ENCODE peak calls at places on chromosomes 11 and 22, in nine cellular contexts. One of them, this sample, is unnamed.

GRCh38 chr11:3667149-3668035 is 3.8 kb downstream of the CHRNA10 start:
- DNase-seq in H54: no peak
- DNase-seq in tibial nerve: no peak
- DNase-seq in AG04450: no peak
- DNase-seq in NCI-H1694 treated with DMSO at 0.1 percent for 48 hours: no peak
- DNase-seq in neural progenitor cell: no peak
- DNase-seq in stimulated activated CD8-positive, alpha-beta memory T cell treated with anti-CD3 and anti-CD28 coated beads, Interleukin-7, amount 100 ng/mL, for 1 hour: no peak
- DNase-seq in stimulated activated CD4-positive, alpha-beta T cell treated with anti-CD3 and anti-CD28 coated beads, Interleukin-1b, Interleukin-23, amount 100 ng/mL, for 24 hours: no peak
- DNase-seq in T1000: no peak
- DNase-seq in this sample: no peak

GRCh38 chr11:75815345-75815983 is 454 bp downstream of the UVRAG start:
- DNase-seq in H54: peak; percentile 56
- DNase-seq in tibial nerve: no peak
- DNase-seq in AG04450: no peak
- DNase-seq in NCI-H1694 treated with DMSO at 0.1 percent for 48 hours: no peak
- DNase-seq in neural progenitor cell: no peak
- DNase-seq in stimulated activated CD8-positive, alpha-beta memory T cell treated with anti-CD3 and anti-CD28 coated beads, Interleukin-7, amount 100 ng/mL, for 1 hour: peak; percentile 9
- DNase-seq in stimulated activated CD4-positive, alpha-beta T cell treated with anti-CD3 and anti-CD28 coated beads, Interleukin-1b, Interleukin-23, amount 100 ng/mL, for 24 hours: peak; percentile 25
- DNase-seq in T1000: peak; percentile 52
- DNase-seq in this sample: no peak

GRCh38 chr11:16587670-16588069 is 150.8 kb upstream of the C11orf58 start:
- DNase-seq in H54: no peak
- DNase-seq in tibial nerve: no peak
- DNase-seq in AG04450: no peak
- DNase-seq in NCI-H1694 treated with DMSO at 0.1 percent for 48 hours: no peak
- DNase-seq in neural progenitor cell: no peak
- DNase-seq in stimulated activated CD8-positive, alpha-beta memory T cell treated with anti-CD3 and anti-CD28 coated beads, Interleukin-7, amount 100 ng/mL, for 1 hour: no peak
- DNase-seq in stimulated activated CD4-positive, alpha-beta T cell treated with anti-CD3 and anti-CD28 coated beads, Interleukin-1b, Interleukin-23, amount 100 ng/mL, for 24 hours: no peak
- DNase-seq in T1000: no peak
- DNase-seq in this sample: no peak

GRCh38 chr11:95067042-95067827 is 516 bp downstream of the SRSF8 start:
- DNase-seq in H54: no peak
- DNase-seq in tibial nerve: peak; percentile 67
- DNase-seq in AG04450: no peak
- DNase-seq in NCI-H1694 treated with DMSO at 0.1 percent for 48 hours: peak; percentile 32
- DNase-seq in neural progenitor cell: peak; percentile 85
- DNase-seq in stimulated activated CD8-positive, alpha-beta memory T cell treated with anti-CD3 and anti-CD28 coated beads, Interleukin-7, amount 100 ng/mL, for 1 hour: peak; percentile 48
- DNase-seq in stimulated activated CD4-positive, alpha-beta T cell treated with anti-CD3 and anti-CD28 coated beads, Interleukin-1b, Interleukin-23, amount 100 ng/mL, for 24 hours: peak; percentile 69
- DNase-seq in T1000: peak; percentile 33
- DNase-seq in this sample: peak; percentile 42

GRCh38 chr11:69242583-69242940 is 51.4 kb upstream of the MYEOV start:
- DNase-seq in H54: no peak
- DNase-seq in tibial nerve: no peak
- DNase-seq in AG04450: no peak
- DNase-seq in NCI-H1694 treated with DMSO at 0.1 percent for 48 hours: no peak
- DNase-seq in neural progenitor cell: no peak
- DNase-seq in stimulated activated CD8-positive, alpha-beta memory T cell treated with anti-CD3 and anti-CD28 coated beads, Interleukin-7, amount 100 ng/mL, for 1 hour: no peak
- DNase-seq in stimulated activated CD4-positive, alpha-beta T cell treated with anti-CD3 and anti-CD28 coated beads, Interleukin-1b, Interleukin-23, amount 100 ng/mL, for 24 hours: no peak
- DNase-seq in T1000: no peak
- DNase-seq in this sample: no peak

GRCh38 chr11:107251298-107251697 is 206.3 kb downstream of the CWF19L2 start:
- DNase-seq in H54: no peak
- DNase-seq in tibial nerve: no peak
- DNase-seq in AG04450: no peak
- DNase-seq in NCI-H1694 treated with DMSO at 0.1 percent for 48 hours: no peak
- DNase-seq in neural progenitor cell: no peak
- DNase-seq in stimulated activated CD8-positive, alpha-beta memory T cell treated with anti-CD3 and anti-CD28 coated beads, Interleukin-7, amount 100 ng/mL, for 1 hour: no peak
- DNase-seq in stimulated activated CD4-positive, alpha-beta T cell treated with anti-CD3 and anti-CD28 coated beads, Interleukin-1b, Interleukin-23, amount 100 ng/mL, for 24 hours: no peak
- DNase-seq in T1000: no peak
- DNase-seq in this sample: no peak

GRCh38 chr22:46860562-46860961 is 98.1 kb downstream of the TBC1D22A start:
- DNase-seq in H54: no peak
- DNase-seq in tibial nerve: no peak
- DNase-seq in AG04450: no peak
- DNase-seq in NCI-H1694 treated with DMSO at 0.1 percent for 48 hours: no peak
- DNase-seq in neural progenitor cell: no peak
- DNase-seq in stimulated activated CD8-positive, alpha-beta memory T cell treated with anti-CD3 and anti-CD28 coated beads, Interleukin-7, amount 100 ng/mL, for 1 hour: no peak
- DNase-seq in stimulated activated CD4-positive, alpha-beta T cell treated with anti-CD3 and anti-CD28 coated beads, Interleukin-1b, Interleukin-23, amount 100 ng/mL, for 24 hours: no peak
- DNase-seq in T1000: no peak
- DNase-seq in this sample: no peak

GRCh38 chr22:26287382-26288228 is 118.3 kb downstream of the SEZ6L start:
- DNase-seq in H54: no peak
- DNase-seq in tibial nerve: no peak
- DNase-seq in AG04450: no peak
- DNase-seq in NCI-H1694 treated with DMSO at 0.1 percent for 48 hours: no peak
- DNase-seq in neural progenitor cell: no peak
- DNase-seq in stimulated activated CD8-positive, alpha-beta memory T cell treated with anti-CD3 and anti-CD28 coated beads, Interleukin-7, amount 100 ng/mL, for 1 hour: no peak
- DNase-seq in stimulated activated CD4-positive, alpha-beta T cell treated with anti-CD3 and anti-CD28 coated beads, Interleukin-1b, Interleukin-23, amount 100 ng/mL, for 24 hours: no peak
- DNase-seq in T1000: no peak
- DNase-seq in this sample: no peak

GRCh38 chr11:61446211-61446651 is 16.3 kb downstream of the SDHAF2 start:
- DNase-seq in H54: peak; percentile 85
- DNase-seq in tibial nerve: peak; percentile 79
- DNase-seq in AG04450: peak; percentile 95
- DNase-seq in NCI-H1694 treated with DMSO at 0.1 percent for 48 hours: peak; percentile 71
- DNase-seq in neural progenitor cell: peak; percentile 97
- DNase-seq in stimulated activated CD8-positive, alpha-beta memory T cell treated with anti-CD3 and anti-CD28 coated beads, Interleukin-7, amount 100 ng/mL, for 1 hour: peak; percentile 9
- DNase-seq in stimulated activated CD4-positive, alpha-beta T cell treated with anti-CD3 and anti-CD28 coated beads, Interleukin-1b, Interleukin-23, amount 100 ng/mL, for 24 hours: peak; percentile 77
- DNase-seq in T1000: peak; percentile 80
- DNase-seq in this sample: no peak

This sample was measured in cerebellar nuclear complex.